ENCODE peak calls at places on chromosome 13, in five cellular contexts. V is IMR-90, N is neuronal stem cell, L is H1, S is mesenchymal stem cell. B is an unnamed sample.

GRCh38 chr13:38856065-38856464 is 134.6 kb downstream of the STOML3 start:
- DNase-seq in L (no peak), V (no peak), S (no peak), N (no peak), B (no peak)

GRCh38 chr13:30880756-30881155 is 25.3 kb upstream of the MEDAG start:
- DNase-seq in N (no peak), L (no peak), V (peak; percentile 97), S (peak; percentile 97), B (no peak)

GRCh38 chr13:42223681-42224080 is 48.3 kb upstream of the AKAP11 start:
- DNase-seq in N (no peak), V (no peak), S (no peak), L (no peak), B (no peak)

GRCh38 chr13:110683203-110683883 is 22.6 kb downstream of the CARS2 start:
- DNase-seq in L (no peak), S (peak; percentile 47), N (no peak), V (peak; percentile 15), B (peak; percentile 37)

GRCh38 chr13:85864963-85865530 is 65.8 kb upstream of the SLITRK6 start:
- DNase-seq in V (peak; percentile 38), S (peak; percentile 66), N (peak; percentile 9), L (no peak), B (peak; percentile 65)

GRCh38 chr13:101868585-101869469 is 416.4 kb downstream of the ITGBL1 start:
- DNase-seq in V (no peak), S (no peak), L (no peak), N (no peak), B (no peak)

GRCh38 chr13:103190841-103191240 is 124.6 kb upstream of the SLC10A2 start:
- DNase-seq in S (no peak), V (no peak), N (no peak), L (no peak), B (no peak)

GRCh38 chr13:32246468-32246867 is 68.7 kb downstream of the ZAR1L start:
- DNase-seq in L (peak; percentile 56), S (peak; percentile 78), N (peak; percentile 60), V (peak; percentile 76), B (peak; percentile 95)

GRCh38 chr13:46164661-46165060 is 17.3 kb downstream of the LCP1 start:
- DNase-seq in N (no peak), L (no peak), V (no peak), S (no peak), B (no peak)

GRCh38 chr13:101970339-101970738 is 431.5 kb downstream of the FGF14 start:
- DNase-seq in V (no peak), S (no peak), L (no peak), N (no peak), B (no peak)

GRCh38 chr13:25248071-25248470 is 39.2 kb downstream of the MTMR6 start:
- DNase-seq in N (no peak), V (no peak), S (no peak), L (no peak), B (no peak)

GRCh38 chr13:104750377-104750776 is 1684.2 kb upstream of the SLC10A2 start:
- DNase-seq in L (no peak), S (peak; percentile 22), N (no peak), V (no peak), B (peak; percentile 81)

GRCh38 chr13:105334211-105334610 is 1201.3 kb downstream of the EFNB2 start:
- DNase-seq in V (peak; percentile 79), L (no peak), S (peak; percentile 34), N (no peak), B (no peak)

GRCh38 chr13:53237696-53238095 is 209.1 kb downstream of the OLFM4 start:
- DNase-seq in V (no peak), S (no peak), L (no peak), N (no peak), B (peak; percentile 70)

GRCh38 chr13:50576156-50576555 is 267.3 kb downstream of the DLEU7 start:
- DNase-seq in S (no peak), N (no peak), L (no peak), V (no peak), B (no peak)

GRCh38 chr13:32639502-32640105 is 53.4 kb downstream of the PDS5B start:
- DNase-seq in V (peak; percentile 77), L (no peak), N (peak; percentile 12), S (peak; percentile 67), B (peak; percentile 71)

GRCh38 chr13:93227280-93227905 is 786 bp downstream of the GPC6 start:
- DNase-seq in S (peak; percentile 78), L (no peak), V (peak; percentile 52), N (peak; percentile 66), B (peak; percentile 80)

GRCh38 chr13:98576215-98576945 is 527 bp downstream of the STK24 start:
- DNase-seq in S (no peak), V (no peak), L (no peak), N (peak; percentile 29), B (peak; percentile 46)

GRCh38 chr13:111363591-111363990 is 43.1 kb downstream of the TEX29 start:
- DNase-seq in V (no peak), L (no peak), S (no peak), N (no peak), B (no peak)

GRCh38 chr13:97109841-97110492 is 112.2 kb upstream of the MBNL2 start:
- DNase-seq in V (peak; percentile 85), L (peak; percentile 36), N (peak; percentile 74), S (peak; percentile 89), B (peak; percentile 78)

GRCh38 chr13:59982631-59983382 is 180.9 kb downstream of the DIAPH3 start:
- DNase-seq in V (peak; percentile 38), S (peak; percentile 46), L (no peak), N (no peak), B (no peak)

GRCh38 chr13:114144606-114145244 is 12.3 kb upstream of the RASA3 start:
- DNase-seq in V (no peak), S (no peak), N (no peak), L (no peak), B (no peak)

GRCh38 chr13:24998433-24998832 is 97.5 kb upstream of the PABPC3 start:
- DNase-seq in N (no peak), L (no peak), S (no peak), V (no peak), B (no peak)

GRCh38 chr13:43387880-43388279 is 364.5 kb downstream of the DNAJC15 start:
- DNase-seq in L (no peak), S (no peak), N (no peak), V (no peak), B (no peak)

GRCh38 chr13:90896022-90896421 is 451.5 kb upstream of the MIR17HG start:
- DNase-seq in L (no peak), V (no peak), N (no peak), S (no peak), B (no peak)

GRCh38 chr13:113951246-113951999 is 22.5 kb downstream of the C13orf46 start:
- DNase-seq in N (peak; percentile 43), L (peak; percentile 27), S (peak; percentile 78), V (peak; percentile 45), B (peak; percentile 77)

GRCh38 chr13:27461940-27462584 is 11.7 kb upstream of the MTIF3 start:
- DNase-seq in N (no peak), L (no peak), S (no peak), V (no peak), B (no peak)

GRCh38 chr13:98960331-98961203 is 17.3 kb downstream of the DOCK9 start:
- DNase-seq in N (no peak), L (no peak), V (no peak), S (peak; percentile 49), B (no peak)

GRCh38 chr13:113550453-113550852 is 34.1 kb upstream of the TFDP1 start:
- DNase-seq in V (no peak), N (no peak), S (no peak), L (no peak), B (no peak)

GRCh38 chr13:79382545-79383275 is 23.3 kb downstream of the RBM26 start:
- DNase-seq in N (no peak), S (no peak), L (no peak), V (no peak), B (no peak)

GRCh38 chr13:29524176-29524575 is 71.3 kb downstream of the SLC7A1 start:
- DNase-seq in L (no peak), V (no peak), S (no peak), N (no peak), B (no peak)

GRCh38 chr13:107865643-107866006 is 349.7 kb downstream of the LIG4 start:
- DNase-seq in N (no peak), V (peak; percentile 50), S (peak; percentile 53), L (no peak), B (no peak)

GRCh38 chr13:19093437-19093836 is 88.2 kb downstream of the TUBA3C start:
- DNase-seq in L (no peak), S (no peak), N (no peak), V (no peak), B (no peak)

GRCh38 chr13:60431108-60431700 is 34.2 kb downstream of the TDRD3 start:
- DNase-seq in V (peak; percentile 72), N (peak; percentile 41), L (no peak), S (peak; percentile 67), B (peak; percentile 73)

GRCh38 chr13:112144616-112145220 is 77.8 kb downstream of the SOX1 start:
- DNase-seq in L (no peak), N (no peak), S (no peak), V (no peak), B (no peak)

GRCh38 chr13:26011996-26012688 is 39.7 kb downstream of the SHISA2 start:
- DNase-seq in V (no peak), S (no peak), L (no peak), N (no peak), B (no peak)

GRCh38 chr13:112776971-112777370 is 87.1 kb downstream of the ATP11A start:
- DNase-seq in L (no peak), V (no peak), N (no peak), S (no peak), B (no peak)

GRCh38 chr13:42474954-42475353 is 99.0 kb upstream of the TNFSF11 start:
- DNase-seq in N (no peak), L (no peak), S (peak; percentile 69), V (peak; percentile 61), B (no peak)

GRCh38 chr13:71525004-71525403 is 342.0 kb downstream of the DACH1 start:
- DNase-seq in S (no peak), V (no peak), L (no peak), N (no peak), B (no peak)
- H3K4me3 ChIP-seq in S (peak overlapping the region; percentile 19), V (no peak overlapping the region), L (no peak overlapping the region), N (no peak overlapping the region), B (no peak overlapping the region)

DNA sequence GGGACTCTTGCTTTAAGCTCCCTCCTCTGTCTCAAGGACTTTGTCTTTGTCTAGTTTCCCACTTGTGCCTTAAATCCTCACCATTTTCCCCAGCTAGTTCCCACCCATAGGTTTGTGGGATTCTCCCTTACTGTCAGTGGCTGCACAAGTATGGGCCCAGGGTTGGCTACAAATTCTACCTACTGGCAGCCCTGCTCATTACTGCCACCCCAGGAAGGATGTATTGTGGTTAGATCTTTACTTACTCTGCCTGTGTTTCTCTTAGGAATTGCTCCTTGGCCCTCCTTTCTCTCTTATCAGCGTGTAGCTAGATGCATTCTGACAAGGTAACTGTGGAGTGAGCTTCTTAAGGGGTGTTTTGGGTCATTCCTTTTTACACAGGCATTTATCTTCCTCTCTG is 413.5 kb upstream of the PCDH9 start:
- DNase-seq in V (no peak), S (no peak), N (no peak), L (no peak), B (peak; percentile 45)
- H3K27ac ChIP-seq in V (no peak overlapping the region), S (no peak overlapping the region), N (no peak overlapping the region), L (no peak overlapping the region), B (no peak overlapping the region)

GRCh38 chr13:37059136-37059847 is at the start of gene SUPT20H:
- DNase-seq in N (peak; percentile 84), S (peak; percentile 91), V (peak; percentile 88), L (peak; percentile 77), B (peak; percentile 96)
- H2BK15ac ChIP-seq in N (no peak within 1 kb of the TSS), S (no peak within 1 kb of the TSS), V (peak within 1 kb of the TSS; percentile 33), L (no peak within 1 kb of the TSS), B (no peak within 1 kb of the TSS)

GRCh38 chr13:20136781-20137703 is 23.8 kb downstream of the GJA3 start:
- DNase-seq in N (no peak), V (no peak), S (no peak), L (no peak), B (peak; percentile 48)
- H3K4me3 ChIP-seq in N (no peak overlapping the region), V (no peak overlapping the region), S (peak overlapping the region; percentile 59), L (no peak overlapping the region), B (no peak overlapping the region)